ENCODE peak calls at places on chromosomes 13 and 19, in four cellular contexts. F is choroid plexus epithelial cell, Y is ascending aorta, A is mucosa of descending colon. S is an unnamed sample.

GRCh38 chr19:47141695-47142094 is 11.1 kb downstream of the SAE1 start:
- DNase-seq in F (no peak), Y (no peak), A (no peak), S (no peak)

GRCh38 chr13:59391696-59392095 is 772.0 kb downstream of the DIAPH3 start:
- DNase-seq in F (peak), Y (no peak), A (no peak), S (peak)

GRCh38 chr19:55638864-55639359 is 1.9 kb upstream of the ZNF580 start:
- DNase-seq in F (peak), Y (no peak), A (peak), S (peak)

GRCh38 chr13:114096811-114097503 is 35.5 kb downstream of the RASA3 start:
- DNase-seq in F (no peak), Y (peak), A (peak), S (no peak)

GRCh38 chr19:46839752-46840151 is 10.9 kb downstream of the AP2S1 start:
- DNase-seq in F (no peak), Y (no peak), A (peak), S (no peak)

GRCh38 chr13:100363351-100363750 is 225.2 kb downstream of the GGACT start:
- DNase-seq in F (peak), Y (no peak), A (no peak), S (peak)

GRCh38 chr19:4676955-4677731 is 7.0 kb upstream of the MYDGF start:
- DNase-seq in F (peak), Y (no peak), A (no peak), S (peak)

GRCh38 chr13:93559718-93560117 is 333.1 kb downstream of the GPC6 start:
- DNase-seq in F (peak), Y (no peak), A (no peak), S (peak)

GRCh38 chr13:99124695-99125334 is 75.8 kb upstream of the UBAC2 start:
- DNase-seq in F (peak), Y (no peak), A (no peak), S (peak)

GRCh38 chr13:32113564-32113963 is 82.0 kb downstream of the FRY start:
- DNase-seq in F (no peak), Y (no peak), A (no peak), S (no peak)

GRCh38 chr13:113349491-113349890 is 14.4 kb downstream of the GRTP1 start:
- DNase-seq in F (no peak), Y (no peak), A (no peak), S (no peak)

GRCh38 chr13:20989883-20990282 is 71.5 kb downstream of the LATS2 start:
- DNase-seq in F (no peak), Y (no peak), A (no peak), S (no peak)

GRCh38 chr19:41870401-41870873 is 6.6 kb upstream of the CD79A start:
- DNase-seq in F (peak), Y (no peak), A (no peak), S (peak)

GRCh38 chr13:110232146-110232545 is 74.8 kb downstream of the COL4A1 start:
- DNase-seq in F (no peak), Y (no peak), A (no peak), S (no peak)

GRCh38 chr13:110231348-110232047 is 75.5 kb downstream of the COL4A1 start:
- DNase-seq in F (no peak), Y (no peak), A (no peak), S (no peak)

GRCh38 chr13:110233181-110233641 is 73.7 kb downstream of the COL4A1 start:
- DNase-seq in F (peak), Y (peak), A (no peak), S (peak)

GRCh38 chr13:110233682-110234280 is 73.2 kb downstream of the COL4A1 start:
- DNase-seq in F (peak), Y (peak), A (no peak), S (peak)

GRCh38 chr13:110232756-110233155 is 74.2 kb downstream of the COL4A1 start:
- DNase-seq in F (no peak), Y (peak), A (no peak), S (peak)
- H3K4me3 ChIP-seq in F (no peak), Y (peak), A (no peak), S (peak)

GRCh38 chr13:46553886-46554855 is 1.2 kb downstream of the LRCH1 start:
- DNase-seq in F (peak), Y (peak), A (peak), S (peak)
- TF ChIP-seq CTCF in F (peak), Y (peak), A (no peak), S (peak)

GRCh38 chr19:40033989-40034560 is 22.0 kb downstream of the ZNF780B start:
- DNase-seq in F (no peak), Y (no peak), A (no peak), S (no peak)
- H3K4me3 ChIP-seq in F (no peak), Y (no peak), A (no peak), S (no peak)

DNA sequence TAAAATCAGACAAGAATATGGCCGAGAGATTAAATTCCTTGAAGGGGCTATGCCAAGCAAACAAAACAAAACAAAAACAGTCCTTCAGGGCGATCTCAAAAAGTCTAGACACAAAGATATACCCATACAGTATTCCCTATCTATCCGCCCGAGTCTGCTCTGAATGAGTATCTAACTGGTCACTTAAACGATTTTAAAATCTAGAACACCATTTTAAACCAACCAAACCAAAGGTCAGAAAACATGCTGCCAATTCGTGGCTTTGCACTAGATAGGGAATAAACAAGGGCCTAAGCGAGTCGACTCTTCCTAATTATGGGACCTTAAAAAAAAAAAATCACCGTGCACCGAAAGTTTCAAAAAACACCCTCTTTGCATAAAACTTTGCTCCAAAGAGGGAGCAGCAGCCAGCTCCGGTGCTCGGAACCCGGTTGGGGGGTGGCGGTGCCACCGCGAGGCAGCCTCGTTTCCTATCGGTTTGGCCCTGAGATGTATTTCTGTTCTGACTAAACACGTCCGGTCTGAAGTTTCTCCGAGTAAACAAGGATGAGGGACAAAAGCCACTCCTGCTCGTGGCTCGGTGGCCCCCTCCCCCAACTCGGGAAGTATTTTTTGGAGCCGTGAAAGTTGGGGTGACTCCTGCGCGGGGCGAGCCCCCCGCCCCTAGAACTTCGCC is 1.8 kb downstream of the HMGB1 start:
- DNase-seq in F (peak), Y (peak), A (peak), S (peak)
- TF ChIP-seq CTCF in F (peak), Y (no peak), A (no peak), S (no peak)

GRCh38 chr19:34675250-34675649 is 1.7 kb downstream of the SCGB2B2 start:
- DNase-seq in F (no peak), Y (no peak), A (no peak), S (no peak)
- H3K4me3 ChIP-seq in F (no peak), Y (no peak), A (no peak), S (no peak)

GRCh38 chr19:7874857-7875393 is 735 bp upstream of the PRR36 start:
- DNase-seq in F (no peak), Y (no peak), A (no peak), S (no peak)
- TF ChIP-seq CTCF in F (no peak), Y (no peak), A (no peak), S (no peak)

DNA sequence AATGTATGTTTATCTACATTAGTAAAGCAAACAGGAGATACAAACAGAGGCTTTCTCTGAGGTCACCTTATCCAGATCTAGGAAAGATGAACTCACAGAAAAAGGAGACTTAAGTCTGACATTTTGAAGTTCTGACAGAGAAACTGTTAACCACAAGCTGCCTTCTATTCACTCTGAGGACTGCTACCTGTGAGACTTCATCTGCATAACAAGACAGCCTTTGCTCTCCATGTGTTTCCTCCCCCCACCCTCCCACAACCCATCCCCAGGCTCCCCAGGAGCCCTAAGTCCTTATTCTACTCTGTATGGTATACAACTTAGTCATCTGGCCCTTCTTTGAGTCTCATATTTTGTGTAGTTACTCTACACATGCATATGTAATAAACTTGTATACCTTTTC is 699.0 kb downstream of the FGF9 start:
- DNase-seq in F (no peak), Y (no peak), A (no peak), S (no peak)
- H3K4me3 ChIP-seq in F (no peak), Y (no peak), A (no peak), S (no peak)